ENCODE peak calls at places on chromosomes 2 and 18, in seven cellular contexts. R is endothelial cell of umbilical vein; G is H9; T is ovary; F is CD8-positive, alpha-beta T cell; K is gastrocnemius medialis; J is left ventricle myocardium inferior. Q is an unnamed sample. For H3K4me1, the result is how much of the 10 kb centered on the place peaks cover.

GRCh38 chr2:204274991-204275390 is 270.3 kb upstream of the PARD3B start:
- DNase-seq in R (no peak), G (no peak), T (no peak), F (no peak), K (no peak), J (no peak), Q (no peak)

GRCh38 chr2:231611273-231612198 is 18.9 kb downstream of the TEX44 start:
- DNase-seq in R (peak), G (peak), T (no peak), F (peak), K (peak), J (no peak), Q (peak)

GRCh38 chr18:63147010-63147409 is 172.6 kb downstream of the BCL2 start:
- DNase-seq in R (no peak), G (no peak), T (no peak), F (no peak), K (no peak), J (no peak), Q (no peak)

GRCh38 chr2:240350006-240350355 is 85.5 kb upstream of the GPC1 start:
- DNase-seq in R (no peak), G (no peak), T (no peak), F (no peak), K (no peak), J (no peak), Q (no peak)

GRCh38 chr2:139353874-139354273 is 573.7 kb upstream of the NXPH2 start:
- DNase-seq in R (no peak), G (no peak), T (no peak), F (no peak), K (no peak), J (no peak), Q (no peak)

GRCh38 chr2:10889741-10890215 is 22.0 kb upstream of the KCNF1 start:
- DNase-seq in R (no peak), G (no peak), T (no peak), F (no peak), K (no peak), J (no peak), Q (peak)

GRCh38 chr2:20668470-20668869 is 1.5 kb downstream of the GDF7 start:
- DNase-seq in R (no peak), G (no peak), T (no peak), F (no peak), K (no peak), J (no peak), Q (no peak)

GRCh38 chr18:33708876-33709275 is 130.9 kb downstream of the ASXL3 start:
- DNase-seq in R (no peak), G (no peak), T (no peak), F (no peak), K (no peak), J (no peak), Q (no peak)

GRCh38 chr18:24421831-24422230 is 4.6 kb upstream of the IMPACT start:
- DNase-seq in R (no peak), G (no peak), T (no peak), F (no peak), K (no peak), J (no peak), Q (no peak)

GRCh38 chr2:110993557-110994231 is 127.0 kb upstream of the BCL2L11 start:
- DNase-seq in R (peak), G (no peak), T (no peak), F (peak), K (peak), J (no peak), Q (no peak)

GRCh38 chr18:59270689-59271257 is 2.5 kb downstream of the RAX start:
- DNase-seq in R (no peak), G (no peak), T (no peak), F (no peak), K (no peak), J (no peak), Q (no peak)

GRCh38 chr18:26088482-26088881 is 1.9 kb downstream of the SS18 start:
- DNase-seq in R (peak), G (no peak), T (no peak), F (no peak), K (no peak), J (no peak), Q (no peak)

GRCh38 chr2:54386993-54387590 is 69.0 kb upstream of the SPTBN1 start:
- DNase-seq in R (peak), G (no peak), T (no peak), F (no peak), K (peak), J (peak), Q (peak)

GRCh38 chr2:60353863-60354262 is 199.6 kb downstream of the BCL11A start:
- DNase-seq in R (no peak), G (no peak), T (no peak), F (no peak), K (no peak), J (no peak), Q (no peak)

GRCh38 chr2:100938031-100939026 is 63.8 kb upstream of the RPL31 start:
- DNase-seq in R (peak), G (no peak), T (no peak), F (no peak), K (no peak), J (no peak), Q (no peak)

GRCh38 chr18:35572644-35573043 is 8.9 kb upstream of the GALNT1 start:
- DNase-seq in R (no peak), G (no peak), T (no peak), F (no peak), K (no peak), J (no peak), Q (no peak)

GRCh38 chr2:174124171-174124570 is 124.2 kb downstream of the OLA1 start:
- DNase-seq in R (no peak), G (peak), T (no peak), F (no peak), K (no peak), J (no peak), Q (no peak)

GRCh38 chr18:38413202-38413601 is 847.6 kb upstream of the CELF4 start:
- DNase-seq in R (no peak), G (no peak), T (no peak), F (no peak), K (no peak), J (no peak), Q (no peak)

GRCh38 chr18:58297198-58297597 is 253.2 kb downstream of the NEDD4L start:
- DNase-seq in R (no peak), G (no peak), T (no peak), F (no peak), K (no peak), J (no peak), Q (no peak)

GRCh38 chr2:71831208-71831577 is 316.5 kb downstream of the CYP26B1 start:
- DNase-seq in R (peak), G (peak), T (no peak), F (no peak), K (peak), J (peak), Q (peak)

GRCh38 chr2:65917990-65918389 is 485.6 kb upstream of the SPRED2 start:
- DNase-seq in R (no peak), G (no peak), T (no peak), F (no peak), K (no peak), J (no peak), Q (no peak)

GRCh38 chr2:16656784-16657391 is 8.7 kb downstream of the CYRIA start:
- DNase-seq in R (no peak), G (no peak), T (no peak), F (no peak), K (peak), J (no peak), Q (peak)

GRCh38 chr2:126658910-126659613 is 3.1 kb downstream of the GYPC start:
- DNase-seq in R (no peak), G (no peak), T (peak), F (peak), K (peak), J (peak), Q (peak)

GRCh38 chr2:85330839-85331636 is 3.2 kb upstream of the TGOLN2 start:
- DNase-seq in R (no peak), G (no peak), T (no peak), F (no peak), K (no peak), J (no peak), Q (no peak)

GRCh38 chr2:160324161-160324768 is 124.2 kb upstream of the ITGB6 start:
- DNase-seq in R (peak), G (no peak), T (peak), F (peak), K (peak), J (peak), Q (peak)

GRCh38 chr2:119389615-119390306 is 23.0 kb downstream of the DBI start:
- DNase-seq in R (no peak), G (no peak), T (peak), F (no peak), K (no peak), J (peak), Q (no peak)

GRCh38 chr2:81078102-81078501 is 773.5 kb upstream of the LRRTM1 start:
- DNase-seq in R (no peak), G (no peak), T (no peak), F (no peak), K (no peak), J (no peak), Q (no peak)

GRCh38 chr2:178282075-178282474 is 87.8 kb downstream of the OSBPL6 start:
- DNase-seq in R (peak), G (peak), T (no peak), F (no peak), K (no peak), J (no peak), Q (no peak)

GRCh38 chr2:3659447-3660432 is 1.7 kb downstream of the ALLC start:
- DNase-seq in R (no peak), G (no peak), T (no peak), F (no peak), K (peak), J (peak), Q (peak)

GRCh38 chr2:85813978-85814801 is 60.4 kb downstream of the ATOH8 start:
- DNase-seq in R (peak), G (peak), T (peak), F (peak), K (peak), J (peak), Q (peak)

GRCh38 chr2:70069049-70069448 is 18.2 kb upstream of the PCBP1 start:
- DNase-seq in R (no peak), G (no peak), T (no peak), F (peak), K (peak), J (no peak), Q (no peak)

GRCh38 chr2:64192570-64193192 is 48.5 kb upstream of the PELI1 start:
- DNase-seq in R (no peak), G (no peak), T (no peak), F (no peak), K (no peak), J (no peak), Q (peak)

GRCh38 chr2:227888289-227888688 is 16.9 kb downstream of the DAW1 start:
- DNase-seq in R (no peak), G (peak), T (no peak), F (no peak), K (no peak), J (no peak), Q (no peak)

GRCh38 chr18:30903566-30903965 is 139.0 kb downstream of the DSC3 start:
- DNase-seq in R (no peak), G (no peak), T (no peak), F (no peak), K (no peak), J (no peak), Q (no peak)

GRCh38 chr2:60837123-60837522 is 44.3 kb upstream of the REL start:
- DNase-seq in R (no peak), G (no peak), T (no peak), F (no peak), K (no peak), J (no peak), Q (no peak)

GRCh38 chr2:102313950-102314349 is 2.6 kb downstream of the IL1RL1 start:
- DNase-seq in R (no peak), G (no peak), T (no peak), F (no peak), K (no peak), J (no peak), Q (no peak)

GRCh38 chr2:127081826-127082633 is 24.9 kb downstream of the BIN1 start:
- DNase-seq in R (no peak), G (no peak), T (no peak), F (peak), K (peak), J (no peak), Q (no peak)

GRCh38 chr2:112692914-112693313 is 27.9 kb upstream of the NT5DC4 start:
- DNase-seq in R (no peak), G (no peak), T (no peak), F (no peak), K (no peak), J (no peak), Q (no peak)

DNA sequence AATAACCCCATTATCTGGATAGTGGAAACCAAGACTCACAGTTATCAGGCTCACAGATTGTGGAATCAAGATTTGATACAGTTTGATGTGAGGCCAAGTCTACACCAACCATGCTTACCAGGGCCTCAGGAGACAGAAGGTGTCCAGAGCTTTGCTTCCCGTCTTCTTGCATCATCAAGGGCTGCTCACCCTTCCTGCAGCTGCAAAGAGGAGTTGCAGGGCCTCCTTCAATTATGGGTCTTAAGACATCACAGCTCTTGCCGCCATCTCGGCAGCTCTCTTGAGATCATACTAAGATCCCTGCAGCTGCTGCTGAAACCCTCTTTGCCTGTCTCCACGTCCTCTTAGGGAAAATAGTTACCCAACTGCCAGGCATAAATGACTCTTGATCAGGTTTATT is 176.0 kb downstream of the MGAT5 start:
- DNase-seq in R (no peak), G (no peak), T (no peak), F (no peak), K (no peak), J (no peak), Q (no peak)
- H3K4me1 ChIP-seq in R (under half), G (under half), T (under half), F (under half), K (under half), J (under half), Q (under half)

DNA sequence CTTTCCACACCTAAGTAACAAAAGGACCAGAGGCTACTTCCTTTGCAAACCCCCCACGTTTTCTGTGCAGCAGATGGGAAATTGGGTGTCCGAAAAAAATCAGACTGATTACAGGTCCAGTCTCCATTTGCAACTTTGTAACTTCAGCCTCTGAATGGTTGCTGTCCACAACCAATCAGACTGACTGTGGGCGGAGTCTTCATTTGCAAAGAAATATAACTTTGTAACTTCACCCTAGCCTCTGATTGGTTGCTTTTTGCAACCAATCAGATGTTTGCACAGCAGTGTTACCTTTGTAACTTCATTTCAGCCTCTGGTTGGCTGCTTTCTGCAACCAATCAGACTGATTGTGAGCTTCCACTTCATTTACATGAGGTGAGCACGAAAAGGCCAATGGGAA is 27.8 kb upstream of the CACNB4 start:
- DNase-seq in R (no peak), G (no peak), T (no peak), F (no peak), K (no peak), J (no peak), Q (no peak)
- H3K4me1 ChIP-seq in R (under half), G (under half), T (under half), F (under half), K (under half), J (under half), Q (under half)

DNA sequence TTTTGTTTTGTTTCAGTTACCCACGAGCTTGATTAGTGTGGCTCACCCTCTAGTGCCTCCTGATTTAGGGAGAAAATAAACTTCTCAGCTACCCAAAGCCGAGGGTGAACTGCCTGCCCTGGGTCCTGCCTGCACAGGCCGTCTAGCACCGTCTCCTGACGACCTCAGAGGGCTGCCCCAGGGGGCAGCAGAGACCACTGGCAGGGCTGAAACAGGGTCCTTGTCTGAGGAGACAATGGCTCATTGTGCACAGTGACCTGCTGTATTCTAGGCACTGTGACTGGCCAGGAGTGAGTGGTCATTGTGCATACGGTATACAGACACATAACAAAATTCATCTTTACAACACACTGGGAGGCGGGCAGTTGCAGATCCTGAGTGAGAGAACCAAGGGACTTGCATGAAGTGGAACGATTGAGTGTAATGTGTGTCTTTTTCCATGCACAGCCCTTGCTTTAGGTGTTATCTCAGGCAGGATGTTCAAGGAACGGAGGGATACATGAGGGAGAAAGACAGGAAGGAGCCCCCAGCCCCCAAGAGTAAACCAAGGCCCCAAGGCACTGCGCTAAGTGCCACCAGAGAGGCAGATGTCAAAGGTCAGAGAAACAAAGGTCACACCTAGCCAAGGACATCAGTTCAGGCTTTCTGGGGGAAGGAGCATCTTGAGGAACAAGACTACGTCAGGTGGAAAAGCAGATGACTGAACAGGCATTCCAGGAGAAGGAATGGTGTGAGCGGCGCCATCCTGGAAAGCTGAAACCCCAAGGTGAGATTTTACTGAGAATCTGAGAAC is 421.3 kb downstream of the LPIN1 start:
- DNase-seq in R (no peak), G (peak), T (no peak), F (no peak), K (no peak), J (no peak), Q (no peak)
- H3K4me1 ChIP-seq in R (under half), G (under half), T (under half), F (under half), K (under half), J (under half), Q (under half)

DNA sequence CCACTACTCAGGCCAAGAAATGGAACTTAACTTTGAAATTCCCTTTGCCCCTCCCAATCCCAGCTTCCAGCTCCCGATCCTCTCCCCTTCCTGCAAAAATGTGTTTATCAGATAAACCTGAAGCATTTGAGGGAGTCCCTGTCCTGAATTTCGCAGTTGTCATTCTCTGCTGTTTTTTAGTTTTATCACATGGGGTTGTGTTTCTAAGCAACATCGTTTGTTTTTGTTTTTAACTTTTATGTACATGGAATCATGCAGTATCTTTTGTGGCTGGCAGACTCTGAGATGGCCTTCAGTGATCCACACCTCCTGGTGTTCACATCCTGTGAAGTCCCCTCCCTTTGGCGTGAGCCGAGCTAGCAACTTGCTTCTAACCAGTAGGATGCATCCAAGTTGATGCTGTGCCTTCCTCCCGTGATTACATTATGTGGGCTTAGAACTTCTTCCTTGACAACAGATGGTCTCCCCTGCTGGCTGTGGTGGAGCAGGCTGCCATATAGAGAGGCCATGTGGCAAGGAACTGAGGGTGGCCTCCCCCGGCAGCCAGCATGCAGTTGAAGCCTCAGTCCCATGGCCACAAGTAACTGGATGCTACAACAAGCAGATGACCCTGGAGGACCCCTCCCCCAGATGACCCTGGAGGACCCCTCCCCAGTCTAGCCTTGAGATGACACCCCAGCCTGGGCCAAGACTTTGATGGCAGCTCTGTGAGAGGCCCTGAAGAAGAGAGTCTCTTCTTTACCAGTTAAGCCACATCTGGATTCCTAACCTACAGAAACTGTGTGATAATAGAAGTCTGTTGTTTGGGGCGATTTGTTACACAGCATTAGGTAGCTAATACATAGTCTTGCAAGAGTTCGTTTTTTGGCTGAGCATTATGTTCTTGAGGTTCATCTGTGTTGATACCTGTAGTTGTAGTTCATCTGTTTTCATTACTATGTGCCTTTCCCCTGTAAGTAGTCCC is 27.7 kb downstream of the SH3BP4 start:
- DNase-seq in R (peak), G (no peak), T (no peak), F (no peak), K (no peak), J (no peak), Q (no peak)
- H3K4me1 ChIP-seq in R (half or more), G (under half), T (under half), F (under half), K (under half), J (half or more), Q (under half)

GRCh38 chr2:32235315-32235714 is 29.4 kb downstream of the NLRC4 start:
- DNase-seq in R (no peak), G (no peak), T (no peak), F (no peak), K (no peak), J (no peak), Q (no peak)
- H3K4me1 ChIP-seq in R (under half), G (under half), T (under half), F (under half), K (under half), J (under half), Q (under half)